ENCODE peak calls at places on chromosome 18, in four cellular contexts. One of them, this sample, is unnamed.

GRCh38 chr18:3848316-3848715 is 398.3 kb downstream of the TGIF1 start:
- DNase-seq in D341Med: no peak
- DNase-seq in stimulated activated CD8-positive, alpha-beta memory T cell treated with anti-CD3 and anti-CD28 coated beads, Interleukin-7, amount 100 ng/mL, for 1 hour: no peak
- DNase-seq in activated effector memory CD4-positive, alpha-beta T cell treated with Interleukin-2 at 50 U/mL for 16 hours: no peak
- DNase-seq in this sample: no peak

GRCh38 chr18:12722731-12723130 is 19.9 kb downstream of the PSMG2 start:
- DNase-seq in D341Med: no peak
- DNase-seq in stimulated activated CD8-positive, alpha-beta memory T cell treated with anti-CD3 and anti-CD28 coated beads, Interleukin-7, amount 100 ng/mL, for 1 hour: no peak
- DNase-seq in activated effector memory CD4-positive, alpha-beta T cell treated with Interleukin-2 at 50 U/mL for 16 hours: no peak
- DNase-seq in this sample: no peak

GRCh38 chr18:23723121-23723520 is 33.9 kb downstream of the LAMA3 start:
- DNase-seq in D341Med: no peak
- DNase-seq in stimulated activated CD8-positive, alpha-beta memory T cell treated with anti-CD3 and anti-CD28 coated beads, Interleukin-7, amount 100 ng/mL, for 1 hour: no peak
- DNase-seq in activated effector memory CD4-positive, alpha-beta T cell treated with Interleukin-2 at 50 U/mL for 16 hours: no peak
- DNase-seq in this sample: no peak

GRCh38 chr18:40152859-40153258 is 1802.2 kb upstream of the PIK3C3 start:
- DNase-seq in D341Med: no peak
- DNase-seq in stimulated activated CD8-positive, alpha-beta memory T cell treated with anti-CD3 and anti-CD28 coated beads, Interleukin-7, amount 100 ng/mL, for 1 hour: no peak
- DNase-seq in activated effector memory CD4-positive, alpha-beta T cell treated with Interleukin-2 at 50 U/mL for 16 hours: no peak
- DNase-seq in this sample: no peak

GRCh38 chr18:26863122-26863879 is 2.2 kb downstream of the AQP4 start:
- DNase-seq in D341Med: peak; percentile 87
- DNase-seq in stimulated activated CD8-positive, alpha-beta memory T cell treated with anti-CD3 and anti-CD28 coated beads, Interleukin-7, amount 100 ng/mL, for 1 hour: no peak
- DNase-seq in activated effector memory CD4-positive, alpha-beta T cell treated with Interleukin-2 at 50 U/mL for 16 hours: no peak
- DNase-seq in this sample: no peak

GRCh38 chr18:11581286-11581685 is 28.1 kb upstream of the SLC35G4 start:
- DNase-seq in D341Med: no peak
- DNase-seq in stimulated activated CD8-positive, alpha-beta memory T cell treated with anti-CD3 and anti-CD28 coated beads, Interleukin-7, amount 100 ng/mL, for 1 hour: no peak
- DNase-seq in activated effector memory CD4-positive, alpha-beta T cell treated with Interleukin-2 at 50 U/mL for 16 hours: no peak
- DNase-seq in this sample: no peak

GRCh38 chr18:62206593-62206992 is 19.5 kb downstream of the RELCH start:
- DNase-seq in D341Med: peak; percentile 24
- DNase-seq in stimulated activated CD8-positive, alpha-beta memory T cell treated with anti-CD3 and anti-CD28 coated beads, Interleukin-7, amount 100 ng/mL, for 1 hour: no peak
- DNase-seq in activated effector memory CD4-positive, alpha-beta T cell treated with Interleukin-2 at 50 U/mL for 16 hours: no peak
- DNase-seq in this sample: no peak

GRCh38 chr18:28178720-28179119 is 1.8 kb upstream of the CDH2 start:
- DNase-seq in D341Med: no peak
- DNase-seq in stimulated activated CD8-positive, alpha-beta memory T cell treated with anti-CD3 and anti-CD28 coated beads, Interleukin-7, amount 100 ng/mL, for 1 hour: no peak
- DNase-seq in activated effector memory CD4-positive, alpha-beta T cell treated with Interleukin-2 at 50 U/mL for 16 hours: no peak
- DNase-seq in this sample: no peak

GRCh38 chr18:32831781-32832180 is 59.0 kb upstream of the KLHL14 start:
- DNase-seq in D341Med: no peak
- DNase-seq in stimulated activated CD8-positive, alpha-beta memory T cell treated with anti-CD3 and anti-CD28 coated beads, Interleukin-7, amount 100 ng/mL, for 1 hour: no peak
- DNase-seq in activated effector memory CD4-positive, alpha-beta T cell treated with Interleukin-2 at 50 U/mL for 16 hours: no peak
- DNase-seq in this sample: no peak

GRCh38 chr18:58194028-58194427 is 150.0 kb downstream of the NEDD4L start:
- DNase-seq in D341Med: peak; percentile 67
- DNase-seq in stimulated activated CD8-positive, alpha-beta memory T cell treated with anti-CD3 and anti-CD28 coated beads, Interleukin-7, amount 100 ng/mL, for 1 hour: no peak
- DNase-seq in activated effector memory CD4-positive, alpha-beta T cell treated with Interleukin-2 at 50 U/mL for 16 hours: no peak
- DNase-seq in this sample: no peak

GRCh38 chr18:13435596-13436333 is 217.2 kb downstream of the LDLRAD4 start:
- DNase-seq in D341Med: no peak
- DNase-seq in stimulated activated CD8-positive, alpha-beta memory T cell treated with anti-CD3 and anti-CD28 coated beads, Interleukin-7, amount 100 ng/mL, for 1 hour: no peak
- DNase-seq in activated effector memory CD4-positive, alpha-beta T cell treated with Interleukin-2 at 50 U/mL for 16 hours: no peak
- DNase-seq in this sample: no peak

GRCh38 chr18:56286775-56287174 is 351.6 kb downstream of the TXNL1 start:
- DNase-seq in D341Med: no peak
- DNase-seq in stimulated activated CD8-positive, alpha-beta memory T cell treated with anti-CD3 and anti-CD28 coated beads, Interleukin-7, amount 100 ng/mL, for 1 hour: no peak
- DNase-seq in activated effector memory CD4-positive, alpha-beta T cell treated with Interleukin-2 at 50 U/mL for 16 hours: no peak
- DNase-seq in this sample: no peak

GRCh38 chr18:63040788-63041410 is 278.7 kb downstream of the BCL2 start:
- DNase-seq in D341Med: no peak
- DNase-seq in stimulated activated CD8-positive, alpha-beta memory T cell treated with anti-CD3 and anti-CD28 coated beads, Interleukin-7, amount 100 ng/mL, for 1 hour: no peak
- DNase-seq in activated effector memory CD4-positive, alpha-beta T cell treated with Interleukin-2 at 50 U/mL for 16 hours: no peak
- DNase-seq in this sample: no peak

GRCh38 chr18:43279015-43279758 is 1.9 kb upstream of the SYT4 start:
- DNase-seq in D341Med: peak; percentile 53
- DNase-seq in stimulated activated CD8-positive, alpha-beta memory T cell treated with anti-CD3 and anti-CD28 coated beads, Interleukin-7, amount 100 ng/mL, for 1 hour: no peak
- DNase-seq in activated effector memory CD4-positive, alpha-beta T cell treated with Interleukin-2 at 50 U/mL for 16 hours: no peak
- DNase-seq in this sample: no peak

GRCh38 chr18:53795061-53795460 is 429.4 kb downstream of the MBD2 start:
- DNase-seq in D341Med: no peak
- DNase-seq in stimulated activated CD8-positive, alpha-beta memory T cell treated with anti-CD3 and anti-CD28 coated beads, Interleukin-7, amount 100 ng/mL, for 1 hour: no peak
- DNase-seq in activated effector memory CD4-positive, alpha-beta T cell treated with Interleukin-2 at 50 U/mL for 16 hours: no peak
- DNase-seq in this sample: no peak